ENCODE peak calls at places on chromosome 20, in six cellular contexts. One of them, this sample, is unnamed.

GRCh38 chr20:45818239-45818638 is 5.8 kb downstream of the UBE2C start:
- DNase-seq in activated naive CD8-positive, alpha-beta T cell treated with anti-CD3 and anti-CD28 coated beads, Interleukin-2, amount 50 U/mL, for 16 hours: no peak
- DNase-seq in T-helper 1 cell: no peak
- DNase-seq in A549: no peak
- DNase-seq in pancreas: no peak
- DNase-seq in T-helper 2 cell: no peak
- DNase-seq in this sample: no peak

GRCh38 chr20:24389686-24390085 is 79.7 kb upstream of the SYNDIG1 start:
- DNase-seq in pancreas: no peak
- DNase-seq in activated naive CD8-positive, alpha-beta T cell treated with anti-CD3 and anti-CD28 coated beads, Interleukin-2, amount 50 U/mL, for 16 hours: no peak
- DNase-seq in T-helper 1 cell: peak
- DNase-seq in T-helper 2 cell: no peak
- DNase-seq in A549: no peak
- DNase-seq in this sample: no peak

GRCh38 chr20:1667510-1668085 is 10.0 kb upstream of the SIRPG start:
- DNase-seq in T-helper 1 cell: no peak
- DNase-seq in activated naive CD8-positive, alpha-beta T cell treated with anti-CD3 and anti-CD28 coated beads, Interleukin-2, amount 50 U/mL, for 16 hours: no peak
- DNase-seq in pancreas: no peak
- DNase-seq in T-helper 2 cell: no peak
- DNase-seq in A549: no peak
- DNase-seq in this sample: no peak

GRCh38 chr20:32535316-32535952 is 49.7 kb downstream of the NOL4L start:
- DNase-seq in T-helper 1 cell: peak
- DNase-seq in T-helper 2 cell: peak
- DNase-seq in A549: no peak
- DNase-seq in pancreas: peak
- DNase-seq in activated naive CD8-positive, alpha-beta T cell treated with anti-CD3 and anti-CD28 coated beads, Interleukin-2, amount 50 U/mL, for 16 hours: no peak
- DNase-seq in this sample: no peak

GRCh38 chr20:44253528-44253927 is 6.4 kb downstream of the GDAP1L1 start:
- DNase-seq in T-helper 1 cell: no peak
- DNase-seq in A549: no peak
- DNase-seq in T-helper 2 cell: no peak
- DNase-seq in pancreas: no peak
- DNase-seq in activated naive CD8-positive, alpha-beta T cell treated with anti-CD3 and anti-CD28 coated beads, Interleukin-2, amount 50 U/mL, for 16 hours: no peak
- DNase-seq in this sample: no peak

GRCh38 chr20:23690581-23690980 is 1.7 kb upstream of the CST4 start:
- DNase-seq in activated naive CD8-positive, alpha-beta T cell treated with anti-CD3 and anti-CD28 coated beads, Interleukin-2, amount 50 U/mL, for 16 hours: no peak
- DNase-seq in pancreas: no peak
- DNase-seq in T-helper 1 cell: no peak
- DNase-seq in T-helper 2 cell: no peak
- DNase-seq in A549: no peak
- DNase-seq in this sample: no peak

GRCh38 chr20:45972500-45973183 is 639 bp upstream of the ZNF335 start:
- DNase-seq in T-helper 1 cell: peak
- DNase-seq in activated naive CD8-positive, alpha-beta T cell treated with anti-CD3 and anti-CD28 coated beads, Interleukin-2, amount 50 U/mL, for 16 hours: no peak
- DNase-seq in A549: no peak
- DNase-seq in T-helper 2 cell: no peak
- DNase-seq in pancreas: no peak
- DNase-seq in this sample: no peak

GRCh38 chr20:7760261-7761048 is 179.8 kb downstream of the HAO1 start:
- DNase-seq in T-helper 2 cell: no peak
- DNase-seq in pancreas: no peak
- DNase-seq in T-helper 1 cell: no peak
- DNase-seq in activated naive CD8-positive, alpha-beta T cell treated with anti-CD3 and anti-CD28 coated beads, Interleukin-2, amount 50 U/mL, for 16 hours: no peak
- DNase-seq in A549: no peak
- DNase-seq in this sample: no peak

GRCh38 chr20:11117808-11118528 is 444.2 kb upstream of the JAG1 start:
- DNase-seq in T-helper 2 cell: no peak
- DNase-seq in activated naive CD8-positive, alpha-beta T cell treated with anti-CD3 and anti-CD28 coated beads, Interleukin-2, amount 50 U/mL, for 16 hours: no peak
- DNase-seq in pancreas: no peak
- DNase-seq in T-helper 1 cell: no peak
- DNase-seq in A549: peak
- DNase-seq in this sample: no peak

This sample was measured in stimulated activated effector memory CD8-positive, alpha-beta T cell treated with anti-CD3 and anti-CD28 coated beads, Interleukin-12 subunit alpha, Interleukin-12 subunit beta, amount 100 ng/mL, for 72 hours.